ENCODE peak calls at places on chromosomes 1 and 21, in six cellular contexts. E is uterus, V is sigmoid colon, S is breast epithelium, I is tibial nerve, L is A549. B is an unnamed sample. For H3K4me1, the result is how much of the 10 kb centered on the place peaks cover.

GRCh38 chr1:200437556-200438203 is 27.8 kb upstream of the ZNF281 start:
- DNase-seq in E (no peak), V (no peak), S (no peak), I (no peak), L (no peak), B (no peak)

GRCh38 chr1:226571901-226572300 is 23.3 kb downstream of the STUM start:
- DNase-seq in E (no peak), V (peak), S (no peak), I (no peak), L (no peak), B (no peak)

GRCh38 chr1:15950302-15950701 is 25.6 kb downstream of the ZBTB17 start:
- DNase-seq in E (no peak), V (no peak), S (no peak), I (no peak), L (no peak), B (no peak)

GRCh38 chr1:200305806-200306205 is 104.0 kb downstream of the ZNF281 start:
- DNase-seq in E (no peak), V (no peak), S (no peak), I (no peak), L (no peak), B (no peak)

GRCh38 chr1:225460021-225460736 is 32.3 kb upstream of the LBR start:
- DNase-seq in E (no peak), V (peak), S (no peak), I (no peak), L (no peak), B (no peak)

GRCh38 chr1:234072793-234073192 is 168.3 kb downstream of the SLC35F3 start:
- DNase-seq in E (no peak), V (no peak), S (no peak), I (no peak), L (no peak), B (no peak)

GRCh38 chr1:198717510-198717909 is 78.7 kb downstream of the PTPRC start:
- DNase-seq in E (no peak), V (no peak), S (no peak), I (no peak), L (no peak), B (no peak)

GRCh38 chr1:53899206-53899628 is 5.2 kb downstream of the DIO1 start:
- DNase-seq in E (peak), V (no peak), S (no peak), I (no peak), L (no peak), B (no peak)

GRCh38 chr1:226697151-226697575 is 41.9 kb downstream of the ITPKB start:
- DNase-seq in E (no peak), V (no peak), S (no peak), I (no peak), L (no peak), B (no peak)

GRCh38 chr1:221439008-221439733 is 302.7 kb downstream of the DUSP10 start:
- DNase-seq in E (no peak), V (no peak), S (no peak), I (no peak), L (peak), B (no peak)

GRCh38 chr1:222792744-222793143 is 22.1 kb upstream of the DISP1 start:
- DNase-seq in E (no peak), V (no peak), S (no peak), I (no peak), L (peak), B (no peak)

GRCh38 chr1:96236156-96236739 is 485.3 kb upstream of the PTBP2 start:
- DNase-seq in E (peak), V (no peak), S (no peak), I (peak), L (peak), B (no peak)

GRCh38 chr1:26848947-26849774 is 13.8 kb upstream of the SFN start:
- DNase-seq in E (peak), V (no peak), S (no peak), I (no peak), L (peak), B (no peak)

GRCh38 chr1:197441990-197442389 is 173.9 kb downstream of the CRB1 start:
- DNase-seq in E (no peak), V (no peak), S (no peak), I (peak), L (no peak), B (no peak)

GRCh38 chr1:150134537-150134936 is 15.2 kb upstream of the PLEKHO1 start:
- DNase-seq in E (no peak), V (no peak), S (no peak), I (no peak), L (no peak), B (no peak)

GRCh38 chr21:45330075-45330781 is 42.5 kb upstream of the POFUT2 start:
- DNase-seq in E (peak), V (peak), S (no peak), I (no peak), L (peak), B (no peak)

GRCh38 chr1:234250747-234251146 is 122.5 kb upstream of the COA6 start:
- DNase-seq in E (no peak), V (no peak), S (no peak), I (no peak), L (no peak), B (no peak)

GRCh38 chr1:209884665-209885117 is 53.3 kb upstream of the SYT14 start:
- DNase-seq in E (peak), V (peak), S (no peak), I (peak), L (peak), B (peak)

GRCh38 chr21:36718951-36719501 is 20.1 kb downstream of the SIM2 start:
- DNase-seq in E (no peak), V (peak), S (no peak), I (no peak), L (no peak), B (no peak)

GRCh38 chr1:155131846-155132245 is 3.8 kb upstream of the SLC50A1 start:
- DNase-seq in E (no peak), V (no peak), S (no peak), I (no peak), L (no peak), B (no peak)

GRCh38 chr1:236280438-236281285 is 1.1 kb downstream of the ERO1B start:
- DNase-seq in E (peak), V (peak), S (no peak), I (no peak), L (no peak), B (no peak)

GRCh38 chr1:200780545-200781444 is 42.1 kb downstream of the CAMSAP2 start:
- DNase-seq in E (no peak), V (no peak), S (no peak), I (no peak), L (no peak), B (no peak)

GRCh38 chr21:35198004-35198403 is 148.9 kb upstream of the RUNX1 start:
- DNase-seq in E (no peak), V (no peak), S (no peak), I (no peak), L (peak), B (no peak)

GRCh38 chr1:244989813-244990212 is 125.5 kb upstream of the HNRNPU start:
- DNase-seq in E (no peak), V (no peak), S (no peak), I (no peak), L (no peak), B (no peak)

GRCh38 chr21:45768011-45768740 is 124.7 kb downstream of the PCBP3 start:
- DNase-seq in E (no peak), V (no peak), S (no peak), I (no peak), L (no peak), B (no peak)

GRCh38 chr1:59485171-59485570 is 188.3 kb downstream of the FGGY start:
- DNase-seq in E (no peak), V (no peak), S (no peak), I (no peak), L (no peak), B (no peak)

GRCh38 chr1:238660849-238661248 is 725.5 kb upstream of the CHRM3 start:
- DNase-seq in E (no peak), V (no peak), S (no peak), I (no peak), L (no peak), B (no peak)

GRCh38 chr1:7743346-7743745 is 27.8 kb upstream of the VAMP3 start:
- DNase-seq in E (no peak), V (no peak), S (no peak), I (no peak), L (no peak), B (no peak)

GRCh38 chr1:9434247-9434646 is 105.0 kb upstream of the SLC25A33 start:
- DNase-seq in E (peak), V (no peak), S (no peak), I (no peak), L (no peak), B (no peak)

GRCh38 chr1:3319874-3320245 is 134.6 kb upstream of the ARHGEF16 start:
- DNase-seq in E (no peak), V (no peak), S (no peak), I (peak), L (peak), B (no peak)

GRCh38 chr21:36692125-36692843 is 6.6 kb upstream of the SIM2 start:
- DNase-seq in E (no peak), V (no peak), S (no peak), I (no peak), L (no peak), B (no peak)

GRCh38 chr1:27872059-27872801 is at the start of gene THEMIS2:
- DNase-seq in E (peak), V (peak), S (no peak), I (no peak), L (peak), B (no peak)

GRCh38 chr1:30727013-30727684 is 3.8 kb upstream of the MATN1 start:
- DNase-seq in E (no peak), V (no peak), S (no peak), I (no peak), L (no peak), B (no peak)

GRCh38 chr1:213014642-213015041 is 1.0 kb downstream of the ANGEL2 start:
- DNase-seq in E (no peak), V (no peak), S (no peak), I (no peak), L (no peak), B (no peak)

GRCh38 chr21:35697321-35697808 is 363.0 kb downstream of the SETD4 start:
- DNase-seq in E (peak), V (peak), S (no peak), I (peak), L (no peak), B (no peak)

GRCh38 chr1:201084171-201084766 is 28.0 kb downstream of the CACNA1S start:
- DNase-seq in E (no peak), V (no peak), S (no peak), I (no peak), L (no peak), B (no peak)

GRCh38 chr1:223620297-223620900 is 45.1 kb downstream of the CAPN8 start:
- DNase-seq in E (no peak), V (no peak), S (no peak), I (no peak), L (no peak), B (no peak)

GRCh38 chr1:47323475-47324105 is 9.6 kb upstream of the STIL start:
- DNase-seq in E (no peak), V (no peak), S (no peak), I (no peak), L (no peak), B (no peak)

GRCh38 chr1:24683713-24684162 is 40.6 kb downstream of the SRRM1 start:
- DNase-seq in E (no peak), V (no peak), S (no peak), I (no peak), L (peak), B (no peak)

GRCh38 chr1:167175901-167176300 is 44.8 kb upstream of the POU2F1 start:
- DNase-seq in E (no peak), V (no peak), S (no peak), I (no peak), L (no peak), B (no peak)

DNA sequence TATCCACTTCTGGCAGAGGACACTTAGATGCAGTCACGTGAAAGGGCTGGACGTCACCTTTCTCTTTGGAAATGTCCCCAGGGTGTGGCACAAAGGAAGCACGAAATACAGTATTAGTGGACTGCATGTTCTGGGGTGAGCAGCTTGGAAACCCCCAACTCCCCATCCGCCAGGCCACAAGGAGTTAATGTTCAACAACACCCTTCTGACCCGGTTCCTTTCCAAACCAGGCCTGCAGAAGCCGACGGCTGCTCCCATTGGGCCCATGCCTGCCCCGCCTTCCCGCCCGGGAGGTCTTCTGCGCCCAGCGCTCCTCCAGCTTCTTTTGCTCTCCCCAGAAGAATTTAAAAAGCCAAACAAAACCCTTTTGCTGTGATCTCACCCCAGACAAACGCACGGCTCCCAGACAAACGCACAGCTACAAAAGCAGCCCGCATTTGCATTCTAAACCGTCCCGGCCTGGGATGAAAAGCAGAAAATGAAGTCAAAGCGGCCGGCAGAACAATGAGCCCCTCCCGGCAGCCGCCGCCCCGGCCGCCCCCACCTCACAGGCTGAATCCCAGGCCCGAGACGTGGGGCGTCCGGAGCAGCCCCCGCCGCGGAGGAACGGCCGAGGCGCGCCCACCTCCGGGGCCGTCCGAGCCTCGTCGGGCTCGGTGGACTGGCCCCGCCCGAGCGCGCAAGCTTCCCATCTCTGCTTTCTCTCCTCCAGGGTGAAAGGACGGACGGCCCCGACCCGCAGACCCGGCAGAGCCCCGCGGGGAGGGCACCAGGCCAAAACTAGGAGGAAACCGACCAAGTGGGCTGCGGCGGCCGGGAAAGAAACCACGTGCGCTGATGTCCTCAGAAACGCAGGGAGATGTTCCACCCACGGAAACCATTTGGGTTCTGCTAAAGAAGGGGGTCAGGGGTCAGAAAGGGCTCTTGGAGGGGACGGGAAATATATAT is 101.9 kb downstream of the PLPP3 start:
- DNase-seq in E (peak), V (peak), S (no peak), I (peak), L (no peak), B (no peak)
- H3K4me1 ChIP-seq in E (under half), V (under half), S (under half), I (under half), L (under half), B (under half)

GRCh38 chr1:229409616-229410369 is 24.1 kb downstream of the ACTA1 start:
- DNase-seq in E (no peak), V (no peak), S (no peak), I (no peak), L (no peak), B (no peak)

GRCh38 chr1:229411434-229412055 is 22.3 kb downstream of the ACTA1 start:
- DNase-seq in E (no peak), V (no peak), S (no peak), I (no peak), L (no peak), B (no peak)

GRCh38 chr1:229412056-229412455 is 21.8 kb downstream of the ACTA1 start:
- DNase-seq in E (no peak), V (no peak), S (no peak), I (no peak), L (no peak), B (no peak)

GRCh38 chr1:229410692-229411433 is 23.0 kb downstream of the ACTA1 start:
- DNase-seq in E (peak), V (peak), S (no peak), I (no peak), L (peak), B (no peak)

DNA sequence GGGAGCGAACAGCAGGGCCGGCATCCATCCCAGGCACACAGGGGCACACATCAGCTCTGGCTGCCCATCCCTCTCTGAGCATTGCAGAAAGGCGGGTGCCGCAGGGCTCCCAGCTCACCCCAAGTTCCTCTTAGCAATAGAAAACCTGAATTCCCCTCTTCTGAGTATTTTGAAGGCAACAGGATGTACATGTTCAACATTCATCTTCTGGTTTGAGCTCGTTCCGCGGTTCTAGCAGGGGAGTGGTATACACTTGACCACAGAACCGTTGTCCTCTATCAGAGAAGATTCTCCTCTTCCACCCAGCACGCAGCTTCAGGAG is 23.6 kb downstream of the ACTA1 start:
- DNase-seq in E (no peak), V (no peak), S (no peak), I (no peak), L (no peak), B (no peak)
- H3K4me3 ChIP-seq in E (no peak), V (no peak), S (no peak), I (no peak), L (no peak), B (no peak)

GRCh38 chr1:43451701-43452532 is 1.8 kb downstream of the HYI start:
- DNase-seq in E (no peak), V (peak), S (no peak), I (no peak), L (no peak), B (peak)
- TF ChIP-seq POLR2A in E (no peak), V (no peak), S (no peak), I (no peak), L (no peak), B (no peak)

GRCh38 chr1:75305051-75305450 is 170.9 kb downstream of the LHX8 start:
- DNase-seq in E (no peak), V (no peak), S (no peak), I (no peak), L (no peak), B (no peak)
- H3K4me1 ChIP-seq in E (under half), V (under half), S (under half), I (under half), L (under half), B (under half)

B was measured in vagina.